ENCODE peak calls at places on chromosomes 1 and 21, in seven cellular contexts. P is HCT116, M is stomach, U is breast epithelium, A is spleen, Q is upper lobe of left lung, F is sigmoid colon. L is an unnamed sample.

GRCh38 chr1:149888999-149889289 is 10.4 kb upstream of the BOLA1 start:
- DNase-seq in P (no peak), A (peak), Q (no peak), F (peak), U (peak), M (peak), L (no peak)

GRCh38 chr1:83889707-83890106 is 109.2 kb downstream of the TTLL7 start:
- DNase-seq in M (no peak), U (no peak), Q (no peak), A (no peak), P (no peak), F (no peak), L (no peak)

GRCh38 chr1:15949453-15950245 is 26.3 kb downstream of the ZBTB17 start:
- DNase-seq in F (peak), M (peak), A (peak), U (peak), Q (peak), P (peak), L (no peak)

GRCh38 chr1:187476671-187477070 is 647.9 kb downstream of the PLA2G4A start:
- DNase-seq in M (no peak), F (no peak), U (no peak), Q (no peak), A (no peak), P (no peak), L (no peak)

GRCh38 chr1:47160716-47161115 is 23.5 kb downstream of the CYP4A22 start:
- DNase-seq in A (no peak), P (no peak), M (no peak), F (no peak), Q (no peak), U (no peak), L (no peak)

GRCh38 chr1:43545686-43546387 is 15.2 kb downstream of the PTPRF start:
- DNase-seq in U (no peak), A (no peak), Q (no peak), F (no peak), P (no peak), M (peak), L (no peak)

GRCh38 chr1:78225153-78225552 is 179.4 kb downstream of the GIPC2 start:
- DNase-seq in A (no peak), U (no peak), P (no peak), Q (no peak), F (no peak), M (no peak), L (peak)

GRCh38 chr1:206955476-206956312 is 9.4 kb upstream of the PIGR start:
- DNase-seq in M (peak), Q (no peak), U (no peak), P (no peak), F (no peak), A (no peak), L (no peak)

GRCh38 chr1:215636258-215636965 is 69.3 kb downstream of the KCTD3 start:
- DNase-seq in F (peak), U (peak), A (no peak), P (no peak), M (no peak), Q (no peak), L (peak)

GRCh38 chr1:203486618-203487370 is 7.2 kb upstream of the OPTC start:
- DNase-seq in M (no peak), P (no peak), F (peak), Q (no peak), U (no peak), A (no peak), L (no peak)

GRCh38 chr21:39971961-39972360 is 104.7 kb downstream of the PCP4 start:
- DNase-seq in Q (no peak), F (no peak), U (no peak), M (no peak), A (no peak), P (no peak), L (no peak)

GRCh38 chr1:167454929-167455785 is 63.2 kb downstream of the CD247 start:
- DNase-seq in P (peak), F (peak), A (peak), U (peak), Q (peak), M (peak), L (no peak)

GRCh38 chr1:21663251-21663950 is 5.8 kb downstream of the RAP1GAP start:
- DNase-seq in Q (no peak), M (peak), P (no peak), U (no peak), A (peak), F (peak), L (no peak)

GRCh38 chr1:152479792-152480595 is 30.6 kb upstream of the LCE5A start:
- DNase-seq in F (no peak), Q (no peak), P (peak), M (peak), A (no peak), U (no peak), L (no peak)

GRCh38 chr1:162136760-162137537 is 67.5 kb downstream of the NOS1AP start:
- DNase-seq in U (no peak), A (no peak), P (peak), F (no peak), Q (no peak), M (no peak), L (no peak)

DNA sequence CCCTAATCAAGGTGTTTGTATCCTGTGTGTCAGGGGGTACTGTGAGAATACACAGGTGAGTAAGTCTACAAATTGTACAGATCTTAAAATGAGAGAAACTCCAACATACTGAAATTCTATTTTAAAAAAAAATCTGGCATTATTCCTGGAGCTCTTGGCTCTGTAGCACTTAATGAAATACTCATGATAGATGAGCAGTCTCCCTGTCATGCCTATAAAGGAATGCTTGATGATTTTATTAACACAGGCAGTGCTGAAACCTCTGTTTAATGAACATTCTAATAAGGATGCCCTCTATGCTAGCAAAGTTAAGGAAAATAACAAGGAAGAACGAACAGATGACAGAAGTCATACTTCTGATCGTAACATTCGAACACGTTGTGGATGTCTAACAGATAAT is 233.9 kb upstream of the NEGR1 start:
- DNase-seq in Q (no peak), A (no peak), F (no peak), P (no peak), M (no peak), U (no peak), L (no peak)
- H3K27ac ChIP-seq in Q (no peak), A (no peak), F (no peak), P (no peak), M (no peak), U (no peak), L (no peak)

DNA sequence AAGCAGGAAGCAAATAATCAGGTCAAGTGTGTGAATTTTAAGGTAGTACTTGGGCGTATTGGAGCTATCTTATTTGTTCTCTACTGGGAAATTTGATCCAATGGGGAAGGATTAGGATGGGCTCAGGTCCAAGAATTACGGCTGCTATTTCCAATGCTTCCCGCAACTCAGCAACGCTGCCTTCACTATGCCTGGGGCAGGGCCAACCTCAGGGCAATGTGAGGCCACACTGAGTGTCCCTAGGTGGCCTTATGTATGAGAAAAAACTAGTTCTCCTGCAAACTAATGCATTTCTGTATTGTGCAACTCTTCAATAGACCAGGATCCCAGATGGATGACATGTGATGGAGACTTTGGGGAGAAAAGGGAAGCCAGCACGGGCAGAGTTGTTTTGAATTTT is 168.2 kb downstream of the DUSP10 start:
- DNase-seq in A (no peak), F (no peak), M (no peak), Q (no peak), P (no peak), U (no peak), L (no peak)
- TF ChIP-seq POLR2AphosphoS5 in A (no peak), F (no peak), M (no peak), Q (no peak), P (no peak), U (no peak), L (no peak)

DNA sequence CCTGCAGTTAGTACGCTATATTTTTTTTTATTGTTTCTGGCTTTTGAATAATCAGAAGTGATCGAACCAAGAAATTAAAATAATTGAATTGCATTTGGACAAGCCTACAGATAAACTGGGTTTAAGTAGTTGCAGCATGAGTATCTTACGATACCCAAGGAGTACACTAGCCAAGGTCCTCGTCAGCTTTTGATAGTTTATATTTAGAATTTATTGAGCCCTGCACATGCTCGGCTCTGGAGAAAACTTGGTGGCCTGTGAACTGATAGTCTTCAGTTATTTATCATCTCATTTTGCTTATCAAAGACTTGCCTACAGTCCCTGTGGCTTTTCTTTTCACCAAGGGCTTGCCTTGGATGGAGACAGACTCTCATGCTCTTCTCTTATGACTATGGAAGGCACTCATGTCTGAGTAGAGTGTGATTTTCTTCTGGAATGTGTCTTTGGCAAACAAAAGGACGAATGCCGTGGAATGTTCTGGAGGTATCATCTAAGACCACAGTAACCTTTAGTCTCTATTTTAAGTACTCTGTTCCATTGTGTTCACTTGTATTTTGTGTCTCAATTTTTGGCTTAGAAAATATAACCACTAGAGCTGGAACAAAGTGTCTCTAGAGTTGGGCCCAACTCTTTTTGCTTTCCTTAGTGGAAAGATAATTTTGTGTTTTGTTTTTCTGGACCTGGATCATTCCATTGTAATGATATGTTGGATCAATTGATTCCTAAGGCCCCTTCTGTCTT is 35.9 kb downstream of the BCL9 start:
- DNase-seq in Q (no peak), M (no peak), A (no peak), U (no peak), F (no peak), P (no peak), L (no peak)
- H3K27ac ChIP-seq in Q (no peak), M (no peak), A (no peak), U (no peak), F (peak), P (no peak), L (no peak)

GRCh38 chr1:54571803-54572202 is 23.8 kb downstream of the ACOT11 start:
- DNase-seq in A (peak), P (no peak), U (no peak), M (no peak), F (no peak), Q (no peak), L (no peak)
- TF ChIP-seq POLR2AphosphoS5 in A (no peak), P (no peak), U (no peak), M (no peak), F (no peak), Q (no peak), L (no peak)

L was measured in SK-N-MC.